ENCODE peak calls at places on chromosomes 2 and 18, in five cellular contexts. X is HepG2, R is K562, D is A549, Z is upper lobe of left lung. T is an unnamed sample.

GRCh38 chr2:74577448-74577847 is 22.9 kb downstream of the DOK1 start:
- ATAC-seq in X (peak; percentile 59), R (peak; percentile 67), D (no peak), Z (peak; percentile 85), T (peak; percentile 58)

GRCh38 chr2:162063281-162063680 is 10.7 kb downstream of the DPP4 start:
- ATAC-seq in X (no peak), R (no peak), D (no peak), Z (no peak), T (no peak)

GRCh38 chr18:74896390-74896991 is 298.8 kb downstream of the ZNF407 start:
- ATAC-seq in X (peak; percentile 100), R (peak; percentile 83), D (peak; percentile 77), Z (peak; percentile 12), T (no peak)

GRCh38 chr18:76955529-76956170 is 133.3 kb downstream of the ZNF236 start:
- ATAC-seq in X (no peak), R (no peak), D (no peak), Z (no peak), T (no peak)

GRCh38 chr2:86249843-86250402 is 50.7 kb downstream of the MRPL35 start:
- ATAC-seq in X (peak; percentile 71), R (peak; percentile 91), D (peak; percentile 88), Z (no peak), T (peak; percentile 78)

GRCh38 chr2:101012054-101012705 is 10.1 kb downstream of the RPL31 start:
- ATAC-seq in X (no peak), R (no peak), D (no peak), Z (no peak), T (no peak)

GRCh38 chr2:200252661-200253067 is 53.8 kb upstream of the SPATS2L start:
- ATAC-seq in X (peak; percentile 44), R (no peak), D (no peak), Z (peak; percentile 17), T (peak; percentile 41)

GRCh38 chr2:25794544-25795276 is 83.6 kb downstream of the ASXL2 start:
- ATAC-seq in X (no peak), R (no peak), D (no peak), Z (no peak), T (no peak)

GRCh38 chr2:112634153-112634873 is 11.4 kb upstream of the SLC20A1 start:
- ATAC-seq in X (peak; percentile 71), R (no peak), D (no peak), Z (no peak), T (no peak)

GRCh38 chr2:163213699-163214098 is 375.1 kb upstream of the KCNH7 start:
- ATAC-seq in X (no peak), R (no peak), D (peak; percentile 86), Z (no peak), T (no peak)

GRCh38 chr2:99793022-99793421 is 303.2 kb upstream of the REV1 start:
- ATAC-seq in X (no peak), R (no peak), D (no peak), Z (no peak), T (no peak)

GRCh38 chr2:121682396-121683298 is 33.4 kb upstream of the CLASP1 start:
- ATAC-seq in X (no peak), R (no peak), D (no peak), Z (no peak), T (no peak)

GRCh38 chr18:50218432-50219197 is 23.7 kb upstream of the MYO5B start:
- ATAC-seq in X (peak; percentile 88), R (peak; percentile 57), D (peak; percentile 87), Z (peak; percentile 55), T (no peak)

GRCh38 chr2:106126705-106127281 is 67.3 kb downstream of the UXS1 start:
- ATAC-seq in X (peak; percentile 96), R (no peak), D (no peak), Z (no peak), T (no peak)

GRCh38 chr2:199469514-199470360 is 12.0 kb upstream of the SATB2 start:
- ATAC-seq in X (no peak), R (no peak), D (no peak), Z (no peak), T (no peak)

GRCh38 chr2:219687882-219688559 is 60.6 kb downstream of the SLC4A3 start:
- ATAC-seq in X (no peak), R (no peak), D (no peak), Z (no peak), T (no peak)

GRCh38 chr2:86256300-86256699 is 57.0 kb downstream of the MRPL35 start:
- ATAC-seq in X (no peak), R (no peak), D (no peak), Z (no peak), T (no peak)

GRCh38 chr2:234620018-234620417 is 123.1 kb upstream of the ARL4C start:
- ATAC-seq in X (no peak), R (no peak), D (no peak), Z (no peak), T (no peak)

GRCh38 chr2:190993292-190993643 is 20.7 kb downstream of the STAT1 start:
- ATAC-seq in X (no peak), R (no peak), D (no peak), Z (no peak), T (no peak)

GRCh38 chr2:43507137-43507536 is 88.7 kb downstream of the THADA start:
- ATAC-seq in X (no peak), R (no peak), D (no peak), Z (no peak), T (no peak)

GRCh38 chr2:43047187-43047780 is 179.1 kb downstream of the ZFP36L2 start:
- ATAC-seq in X (no peak), R (no peak), D (no peak), Z (peak; percentile 3), T (no peak)

GRCh38 chr2:69683170-69683971 is 39.8 kb upstream of the AAK1 start:
- ATAC-seq in X (no peak), R (peak; percentile 75), D (peak; percentile 60), Z (peak; percentile 75), T (peak; percentile 75)

GRCh38 chr18:23626451-23627279 is 36.0 kb downstream of the ANKRD29 start:
- ATAC-seq in X (no peak), R (no peak), D (no peak), Z (no peak), T (no peak)

GRCh38 chr18:23743733-23744333 is 54.6 kb downstream of the LAMA3 start:
- ATAC-seq in X (no peak), R (no peak), D (no peak), Z (no peak), T (no peak)

GRCh38 chr2:109702250-109702985 is 88.3 kb downstream of the SOWAHC start:
- ATAC-seq in X (no peak), R (no peak), D (peak; percentile 25), Z (no peak), T (no peak)

GRCh38 chr2:23803965-23804542 is 122.9 kb downstream of the ATAD2B start:
- ATAC-seq in X (peak; percentile 92), R (peak; percentile 99), D (peak; percentile 97), Z (peak; percentile 60), T (no peak)

GRCh38 chr18:44229693-44230108 is 451.0 kb upstream of the SETBP1 start:
- ATAC-seq in X (no peak), R (no peak), D (no peak), Z (peak; percentile 78), T (peak; percentile 84)

GRCh38 chr2:234968633-234969328 is 17.0 kb downstream of the SH3BP4 start:
- ATAC-seq in X (no peak), R (no peak), D (no peak), Z (no peak), T (no peak)

GRCh38 chr2:224532931-224533330 is 52.2 kb downstream of the CUL3 start:
- ATAC-seq in X (no peak), R (no peak), D (no peak), Z (no peak), T (no peak)

GRCh38 chr2:52968043-52968442 is 799.6 kb upstream of the CHAC2 start:
- ATAC-seq in X (no peak), R (no peak), D (no peak), Z (no peak), T (no peak)

GRCh38 chr2:11103984-11104793 is 51.1 kb upstream of the SLC66A3 start:
- ATAC-seq in X (no peak), R (no peak), D (no peak), Z (no peak), T (no peak)
- TF ChIP-seq EP300 in X (no peak), R (no peak), D (no peak), Z (no peak), T (no peak)

GRCh38 chr2:172253190-172254052 is 150.7 kb upstream of the DLX2 start:
- ATAC-seq in X (peak; percentile 77), R (peak; percentile 61), D (peak; percentile 93), Z (peak; percentile 63), T (peak; percentile 52)
- TF ChIP-seq EP300 in X (peak; percentile 84), R (peak; percentile 46), D (peak; percentile 34), Z (peak; percentile 31), T (no peak)

DNA sequence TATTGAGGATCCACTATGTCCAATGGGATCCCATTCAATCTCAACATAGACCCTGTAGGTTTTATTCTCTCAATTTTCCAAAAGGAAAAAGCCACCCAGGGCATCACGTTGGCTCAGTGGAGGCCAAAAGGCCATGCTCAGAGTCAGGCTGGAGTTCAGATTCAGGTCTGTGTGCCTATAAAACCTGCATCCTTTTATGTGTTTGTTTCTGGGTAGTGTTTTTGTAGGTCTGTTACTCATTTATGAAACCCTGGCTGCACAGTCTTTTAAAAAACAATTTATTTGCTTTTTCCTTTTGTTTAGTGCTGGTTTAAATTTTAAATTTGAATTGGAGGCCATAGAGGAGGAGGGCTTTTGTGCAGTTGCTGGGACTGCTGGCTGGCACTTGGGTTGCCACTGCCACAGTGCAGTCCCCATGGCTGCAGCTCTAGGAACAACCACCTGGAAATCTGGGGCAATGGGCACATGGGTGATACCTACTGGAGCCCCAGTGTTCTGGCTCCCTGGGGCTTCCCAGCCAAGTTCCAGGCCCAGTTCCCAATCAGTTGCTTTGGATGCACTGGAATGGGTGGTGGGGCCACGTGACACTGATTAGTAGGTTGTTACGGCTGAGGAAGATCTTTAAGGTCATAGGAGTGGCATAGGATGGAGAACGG is 31.3 kb downstream of the IL1R2 start:
- ATAC-seq in X (no peak), R (no peak), D (no peak), Z (no peak), T (no peak)
- TF ChIP-seq EP300 in X (peak; percentile 36), R (no peak), D (no peak), Z (no peak), T (no peak)

GRCh38 chr2:165208094-165208493 is 4.2 kb upstream of the SCN3A start:
- ATAC-seq in X (no peak), R (no peak), D (no peak), Z (no peak), T (no peak)
- TF ChIP-seq EP300 in X (no peak), R (no peak), D (no peak), Z (no peak), T (no peak)

GRCh38 chr2:177078416-177078815 is 134.2 kb upstream of the HNRNPA3 start:
- ATAC-seq in X (no peak), R (no peak), D (no peak), Z (peak; percentile 60), T (peak; percentile 48)
- TF ChIP-seq EP300 in X (no peak), R (no peak), D (no peak), Z (no peak), T (no peak)

DNA sequence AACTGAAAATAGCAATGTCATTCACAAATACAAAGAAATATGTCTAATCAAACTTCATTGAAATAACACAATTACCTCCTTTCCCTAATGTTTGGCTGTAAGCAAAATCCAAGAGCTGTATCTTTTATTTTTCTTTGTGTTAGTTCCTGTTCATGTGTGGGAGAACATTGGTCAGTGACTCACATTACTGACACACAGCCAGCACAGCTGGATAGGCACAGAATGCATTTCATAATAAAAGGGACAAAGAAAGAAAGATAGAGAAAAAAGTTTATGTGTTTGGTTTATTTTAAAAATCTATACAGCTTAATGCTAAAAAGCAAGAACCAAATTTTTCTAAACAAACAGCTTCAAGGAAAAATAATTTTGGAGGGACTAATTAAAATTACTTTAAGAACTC is 185.6 kb upstream of the COL3A1 start:
- ATAC-seq in X (no peak), R (no peak), D (peak; percentile 74), Z (peak; percentile 64), T (peak; percentile 50)
- TF ChIP-seq EP300 in X (no peak), R (no peak), D (no peak), Z (no peak), T (no peak)